ENCODE peak calls at places on chromosomes 1 and 21, in eight cellular contexts. One of them, this sample, is unnamed. For H3K4me1, the result is how much of the 10 kb centered on the place peaks cover.

GRCh38 chr1:225480825-225481434 is 53.1 kb upstream of the LBR start:
- DNase-seq in endothelial cell of umbilical vein: peak
- DNase-seq in mammary epithelial cell: peak
- DNase-seq in NT2/D1: peak
- DNase-seq in lung: no peak
- DNase-seq in CD4-positive, CD25-positive, alpha-beta regulatory T cell: peak
- DNase-seq in A549: peak
- DNase-seq in tibial nerve: no peak
- DNase-seq in this sample: peak

GRCh38 chr1:11176081-11176706 is 13.0 kb upstream of the ANGPTL7 start:
- DNase-seq in endothelial cell of umbilical vein: no peak
- DNase-seq in A549: no peak
- DNase-seq in NT2/D1: no peak
- DNase-seq in tibial nerve: no peak
- DNase-seq in lung: no peak
- DNase-seq in mammary epithelial cell: no peak
- DNase-seq in CD4-positive, CD25-positive, alpha-beta regulatory T cell: no peak
- DNase-seq in this sample: no peak

GRCh38 chr1:203278885-203279406 is 26.4 kb upstream of the BTG2 start:
- DNase-seq in lung: no peak
- DNase-seq in A549: no peak
- DNase-seq in mammary epithelial cell: no peak
- DNase-seq in tibial nerve: no peak
- DNase-seq in endothelial cell of umbilical vein: no peak
- DNase-seq in CD4-positive, CD25-positive, alpha-beta regulatory T cell: no peak
- DNase-seq in NT2/D1: no peak
- DNase-seq in this sample: no peak

GRCh38 chr1:116990612-116991151 is 10.9 kb upstream of the CD101 start:
- DNase-seq in endothelial cell of umbilical vein: peak
- DNase-seq in lung: peak
- DNase-seq in CD4-positive, CD25-positive, alpha-beta regulatory T cell: no peak
- DNase-seq in NT2/D1: no peak
- DNase-seq in tibial nerve: peak
- DNase-seq in mammary epithelial cell: peak
- DNase-seq in A549: no peak
- DNase-seq in this sample: peak

GRCh38 chr1:192788184-192788583 is 20.7 kb upstream of the RGS2 start:
- DNase-seq in endothelial cell of umbilical vein: no peak
- DNase-seq in tibial nerve: no peak
- DNase-seq in CD4-positive, CD25-positive, alpha-beta regulatory T cell: no peak
- DNase-seq in A549: peak
- DNase-seq in NT2/D1: no peak
- DNase-seq in lung: no peak
- DNase-seq in mammary epithelial cell: no peak
- DNase-seq in this sample: peak

GRCh38 chr1:154304664-154305337 is 16.1 kb upstream of the AQP10 start:
- DNase-seq in A549: no peak
- DNase-seq in mammary epithelial cell: peak
- DNase-seq in NT2/D1: no peak
- DNase-seq in tibial nerve: no peak
- DNase-seq in CD4-positive, CD25-positive, alpha-beta regulatory T cell: peak
- DNase-seq in lung: no peak
- DNase-seq in endothelial cell of umbilical vein: no peak
- DNase-seq in this sample: no peak

GRCh38 chr1:243745361-243745760 is 104.7 kb downstream of the AKT3 start:
- DNase-seq in lung: no peak
- DNase-seq in endothelial cell of umbilical vein: no peak
- DNase-seq in tibial nerve: no peak
- DNase-seq in A549: no peak
- DNase-seq in NT2/D1: no peak
- DNase-seq in mammary epithelial cell: peak
- DNase-seq in CD4-positive, CD25-positive, alpha-beta regulatory T cell: no peak
- DNase-seq in this sample: no peak

GRCh38 chr1:44806025-44806703 is 987 bp downstream of the DYNLT4 start:
- DNase-seq in A549: no peak
- DNase-seq in CD4-positive, CD25-positive, alpha-beta regulatory T cell: no peak
- DNase-seq in NT2/D1: no peak
- DNase-seq in lung: no peak
- DNase-seq in mammary epithelial cell: no peak
- DNase-seq in tibial nerve: no peak
- DNase-seq in endothelial cell of umbilical vein: no peak
- DNase-seq in this sample: no peak

GRCh38 chr1:180572745-180573144 is 14.0 kb downstream of the OVAAL start:
- DNase-seq in NT2/D1: no peak
- DNase-seq in endothelial cell of umbilical vein: no peak
- DNase-seq in CD4-positive, CD25-positive, alpha-beta regulatory T cell: no peak
- DNase-seq in tibial nerve: no peak
- DNase-seq in lung: no peak
- DNase-seq in mammary epithelial cell: no peak
- DNase-seq in A549: no peak
- DNase-seq in this sample: no peak

GRCh38 chr21:45991606-45992301 is 10.2 kb downstream of the COL6A1 start:
- DNase-seq in endothelial cell of umbilical vein: no peak
- DNase-seq in mammary epithelial cell: no peak
- DNase-seq in tibial nerve: peak
- DNase-seq in CD4-positive, CD25-positive, alpha-beta regulatory T cell: no peak
- DNase-seq in NT2/D1: no peak
- DNase-seq in lung: no peak
- DNase-seq in A549: no peak
- DNase-seq in this sample: no peak

GRCh38 chr1:179342740-179343404 is 22.9 kb upstream of the AXDND1 start:
- DNase-seq in tibial nerve: no peak
- DNase-seq in mammary epithelial cell: no peak
- DNase-seq in CD4-positive, CD25-positive, alpha-beta regulatory T cell: no peak
- DNase-seq in A549: no peak
- DNase-seq in NT2/D1: no peak
- DNase-seq in lung: no peak
- DNase-seq in endothelial cell of umbilical vein: no peak
- DNase-seq in this sample: no peak

GRCh38 chr1:203083463-203083921 is 2.3 kb downstream of the MYOG start:
- DNase-seq in CD4-positive, CD25-positive, alpha-beta regulatory T cell: no peak
- DNase-seq in mammary epithelial cell: no peak
- DNase-seq in NT2/D1: no peak
- DNase-seq in endothelial cell of umbilical vein: no peak
- DNase-seq in A549: no peak
- DNase-seq in lung: no peak
- DNase-seq in tibial nerve: no peak
- DNase-seq in this sample: no peak

GRCh38 chr1:83129107-83129506 is 869.8 kb downstream of the TTLL7 start:
- DNase-seq in CD4-positive, CD25-positive, alpha-beta regulatory T cell: no peak
- DNase-seq in lung: no peak
- DNase-seq in mammary epithelial cell: no peak
- DNase-seq in A549: no peak
- DNase-seq in NT2/D1: no peak
- DNase-seq in endothelial cell of umbilical vein: no peak
- DNase-seq in tibial nerve: no peak
- DNase-seq in this sample: no peak

GRCh38 chr1:39653546-39654031 is 14.1 kb upstream of the HEYL start:
- DNase-seq in tibial nerve: peak
- DNase-seq in endothelial cell of umbilical vein: peak
- DNase-seq in mammary epithelial cell: peak
- DNase-seq in CD4-positive, CD25-positive, alpha-beta regulatory T cell: peak
- DNase-seq in A549: peak
- DNase-seq in lung: peak
- DNase-seq in NT2/D1: peak
- DNase-seq in this sample: peak

GRCh38 chr1:7366286-7366954 is 404.7 kb upstream of the VAMP3 start:
- DNase-seq in endothelial cell of umbilical vein: no peak
- DNase-seq in lung: no peak
- DNase-seq in mammary epithelial cell: no peak
- DNase-seq in A549: no peak
- DNase-seq in CD4-positive, CD25-positive, alpha-beta regulatory T cell: no peak
- DNase-seq in NT2/D1: no peak
- DNase-seq in tibial nerve: no peak
- DNase-seq in this sample: no peak

GRCh38 chr1:42658880-42659337 is 686 bp downstream of the PPIH start:
- DNase-seq in CD4-positive, CD25-positive, alpha-beta regulatory T cell: no peak
- DNase-seq in NT2/D1: no peak
- DNase-seq in A549: no peak
- DNase-seq in tibial nerve: no peak
- DNase-seq in endothelial cell of umbilical vein: peak
- DNase-seq in lung: no peak
- DNase-seq in mammary epithelial cell: no peak
- DNase-seq in this sample: no peak

GRCh38 chr1:205283270-205284147 is 38.0 kb downstream of the NUAK2 start:
- DNase-seq in NT2/D1: no peak
- DNase-seq in endothelial cell of umbilical vein: no peak
- DNase-seq in CD4-positive, CD25-positive, alpha-beta regulatory T cell: no peak
- DNase-seq in A549: no peak
- DNase-seq in mammary epithelial cell: no peak
- DNase-seq in lung: no peak
- DNase-seq in tibial nerve: no peak
- DNase-seq in this sample: no peak

GRCh38 chr1:162178432-162178831 is 108.9 kb downstream of the NOS1AP start:
- DNase-seq in mammary epithelial cell: no peak
- DNase-seq in tibial nerve: no peak
- DNase-seq in CD4-positive, CD25-positive, alpha-beta regulatory T cell: no peak
- DNase-seq in endothelial cell of umbilical vein: no peak
- DNase-seq in NT2/D1: no peak
- DNase-seq in A549: no peak
- DNase-seq in lung: no peak
- DNase-seq in this sample: no peak

GRCh38 chr1:229714964-229715603 is 89.0 kb downstream of the URB2 start:
- DNase-seq in CD4-positive, CD25-positive, alpha-beta regulatory T cell: peak
- DNase-seq in NT2/D1: no peak
- DNase-seq in mammary epithelial cell: peak
- DNase-seq in endothelial cell of umbilical vein: peak
- DNase-seq in A549: peak
- DNase-seq in tibial nerve: no peak
- DNase-seq in lung: no peak
- DNase-seq in this sample: no peak

GRCh38 chr1:1782399-1783221 is 4.3 kb upstream of the NADK start:
- DNase-seq in endothelial cell of umbilical vein: peak
- DNase-seq in CD4-positive, CD25-positive, alpha-beta regulatory T cell: peak
- DNase-seq in tibial nerve: peak
- DNase-seq in mammary epithelial cell: no peak
- DNase-seq in A549: peak
- DNase-seq in NT2/D1: no peak
- DNase-seq in lung: peak
- DNase-seq in this sample: peak

GRCh38 chr21:45423201-45423955 is 18.4 kb downstream of the COL18A1 start:
- DNase-seq in NT2/D1: no peak
- DNase-seq in endothelial cell of umbilical vein: no peak
- DNase-seq in A549: no peak
- DNase-seq in lung: no peak
- DNase-seq in tibial nerve: no peak
- DNase-seq in CD4-positive, CD25-positive, alpha-beta regulatory T cell: no peak
- DNase-seq in mammary epithelial cell: no peak
- DNase-seq in this sample: no peak

GRCh38 chr1:201008666-201009360 is 14.7 kb downstream of the KIF21B start:
- DNase-seq in lung: no peak
- DNase-seq in CD4-positive, CD25-positive, alpha-beta regulatory T cell: no peak
- DNase-seq in NT2/D1: no peak
- DNase-seq in mammary epithelial cell: no peak
- DNase-seq in tibial nerve: no peak
- DNase-seq in A549: no peak
- DNase-seq in endothelial cell of umbilical vein: no peak
- DNase-seq in this sample: no peak

GRCh38 chr1:33111965-33112364 is 31.0 kb downstream of the AZIN2 start:
- DNase-seq in lung: no peak
- DNase-seq in A549: no peak
- DNase-seq in CD4-positive, CD25-positive, alpha-beta regulatory T cell: peak
- DNase-seq in mammary epithelial cell: peak
- DNase-seq in NT2/D1: no peak
- DNase-seq in endothelial cell of umbilical vein: peak
- DNase-seq in tibial nerve: no peak
- DNase-seq in this sample: no peak

GRCh38 chr1:52426391-52426790 is 22.0 kb downstream of the PRPF38A start:
- DNase-seq in NT2/D1: no peak
- DNase-seq in lung: no peak
- DNase-seq in CD4-positive, CD25-positive, alpha-beta regulatory T cell: no peak
- DNase-seq in mammary epithelial cell: peak
- DNase-seq in endothelial cell of umbilical vein: no peak
- DNase-seq in A549: no peak
- DNase-seq in tibial nerve: no peak
- DNase-seq in this sample: no peak
- H3K4me1 ChIP-seq in NT2/D1: under half
- H3K4me1 ChIP-seq in lung: under half
- H3K4me1 ChIP-seq in CD4-positive, CD25-positive, alpha-beta regulatory T cell: under half
- H3K4me1 ChIP-seq in mammary epithelial cell: under half
- H3K4me1 ChIP-seq in endothelial cell of umbilical vein: under half
- H3K4me1 ChIP-seq in A549: under half
- H3K4me1 ChIP-seq in tibial nerve: under half
- H3K4me1 ChIP-seq in this sample: under half

DNA sequence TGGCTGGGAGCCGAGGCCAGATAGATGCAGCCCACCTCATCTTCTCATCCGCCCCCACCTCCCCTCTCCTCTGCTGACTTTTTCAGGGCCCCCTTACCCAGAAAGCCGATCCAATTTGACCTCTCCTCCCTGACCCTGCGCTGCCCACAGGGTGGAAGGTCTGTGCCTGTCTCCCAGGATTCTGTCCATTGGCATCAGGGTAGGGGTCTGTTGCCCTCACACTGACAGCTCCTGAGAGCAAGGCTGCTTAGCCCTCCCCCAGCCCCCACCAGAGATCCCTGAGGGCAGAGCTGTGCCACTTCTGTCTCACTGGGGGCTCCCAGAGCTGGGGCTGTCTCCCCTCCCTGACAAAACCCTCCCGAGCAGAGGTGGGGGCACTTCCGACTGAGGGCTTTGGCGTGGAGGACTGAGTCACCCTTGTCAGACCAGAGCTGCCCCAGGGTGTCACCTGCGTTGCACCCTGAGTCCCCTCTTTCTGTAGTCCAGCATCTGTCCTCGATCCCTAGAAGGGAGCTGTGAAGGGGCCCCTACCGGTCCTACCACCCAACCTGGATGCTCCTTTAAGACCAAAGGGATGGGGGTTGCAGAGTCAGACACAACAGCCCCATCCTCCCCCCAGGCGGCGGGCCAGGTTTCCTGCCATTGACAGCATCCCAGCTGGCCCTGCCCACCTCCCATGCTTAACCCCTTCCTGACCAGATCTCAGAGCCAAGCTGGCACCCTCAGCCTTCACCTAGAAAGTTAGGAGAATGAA is 2.4 kb upstream of the FAM110D start:
- DNase-seq in lung: no peak
- DNase-seq in NT2/D1: no peak
- DNase-seq in tibial nerve: no peak
- DNase-seq in A549: peak
- DNase-seq in mammary epithelial cell: no peak
- DNase-seq in endothelial cell of umbilical vein: peak
- DNase-seq in CD4-positive, CD25-positive, alpha-beta regulatory T cell: no peak
- DNase-seq in this sample: no peak
- H3K4me1 ChIP-seq in lung: under half
- H3K4me1 ChIP-seq in NT2/D1: under half
- H3K4me1 ChIP-seq in tibial nerve: under half
- H3K4me1 ChIP-seq in A549: under half
- H3K4me1 ChIP-seq in mammary epithelial cell: under half
- H3K4me1 ChIP-seq in endothelial cell of umbilical vein: half or more
- H3K4me1 ChIP-seq in CD4-positive, CD25-positive, alpha-beta regulatory T cell: under half
- H3K4me1 ChIP-seq in this sample: under half

GRCh38 chr1:46303038-46303871 is at the start of the genes LRRC41 and UQCRH:
- DNase-seq in tibial nerve: peak
- DNase-seq in mammary epithelial cell: peak
- DNase-seq in A549: peak
- DNase-seq in NT2/D1: peak
- DNase-seq in lung: peak
- DNase-seq in CD4-positive, CD25-positive, alpha-beta regulatory T cell: peak
- DNase-seq in endothelial cell of umbilical vein: peak
- DNase-seq in this sample: peak
- H3K4me1 ChIP-seq in tibial nerve: under half
- H3K4me1 ChIP-seq in mammary epithelial cell: under half
- H3K4me1 ChIP-seq in A549: under half
- H3K4me1 ChIP-seq in NT2/D1: under half
- H3K4me1 ChIP-seq in lung: under half
- H3K4me1 ChIP-seq in CD4-positive, CD25-positive, alpha-beta regulatory T cell: under half
- H3K4me1 ChIP-seq in endothelial cell of umbilical vein: under half
- H3K4me1 ChIP-seq in this sample: half or more

GRCh38 chr1:207004931-207005830 is 27.4 kb downstream of the C1orf116 start:
- DNase-seq in mammary epithelial cell: peak
- DNase-seq in CD4-positive, CD25-positive, alpha-beta regulatory T cell: peak
- DNase-seq in NT2/D1: peak
- DNase-seq in lung: peak
- DNase-seq in endothelial cell of umbilical vein: peak
- DNase-seq in tibial nerve: no peak
- DNase-seq in A549: peak
- DNase-seq in this sample: no peak
- H3K4me1 ChIP-seq in mammary epithelial cell: half or more
- H3K4me1 ChIP-seq in CD4-positive, CD25-positive, alpha-beta regulatory T cell: under half
- H3K4me1 ChIP-seq in NT2/D1: under half
- H3K4me1 ChIP-seq in lung: under half
- H3K4me1 ChIP-seq in endothelial cell of umbilical vein: under half
- H3K4me1 ChIP-seq in tibial nerve: under half
- H3K4me1 ChIP-seq in A549: half or more
- H3K4me1 ChIP-seq in this sample: under half

This sample was measured in right atrium auricular region.